ENCODE peak calls at places on chromosomes 11 and 22, in ten cellular contexts. One of them, this sample, is unnamed.

GRCh38 chr11:450809-451451 is 851 bp downstream of the PTDSS2 start:
- DNase-seq in stimulated activated CD8-positive, alpha-beta memory T cell treated with anti-CD3 and anti-CD28 coated beads, Interleukin-7, amount 100 ng/mL, for 1 hour: peak; percentile 58
- DNase-seq in stimulated activated CD4-positive, alpha-beta T cell treated with anti-CD3 and anti-CD28 coated beads, Interleukin-2, amount 100 ng/mL, for 48 hours: peak; percentile 54
- DNase-seq in NCI-H1436: no peak
- DNase-seq in GM23248: peak; percentile 85
- DNase-seq in amniotic stem cell: peak; percentile 12
- DNase-seq in uterus: peak; percentile 55
- DNase-seq in hippocampal formation: peak; percentile 26
- DNase-seq in GM12891: peak; percentile 63
- DNase-seq in NCI-H1105: peak; percentile 60
- DNase-seq in this sample: no peak

GRCh38 chr11:57566564-57567209 is 785 bp downstream of the UBE2L6 start:
- DNase-seq in stimulated activated CD8-positive, alpha-beta memory T cell treated with anti-CD3 and anti-CD28 coated beads, Interleukin-7, amount 100 ng/mL, for 1 hour: no peak
- DNase-seq in stimulated activated CD4-positive, alpha-beta T cell treated with anti-CD3 and anti-CD28 coated beads, Interleukin-2, amount 100 ng/mL, for 48 hours: no peak
- DNase-seq in NCI-H1436: no peak
- DNase-seq in GM23248: peak; percentile 55
- DNase-seq in amniotic stem cell: no peak
- DNase-seq in uterus: no peak
- DNase-seq in hippocampal formation: no peak
- DNase-seq in GM12891: no peak
- DNase-seq in NCI-H1105: no peak
- DNase-seq in this sample: no peak

GRCh38 chr11:125404811-125405481 is 91.1 kb downstream of the FEZ1 start:
- DNase-seq in stimulated activated CD8-positive, alpha-beta memory T cell treated with anti-CD3 and anti-CD28 coated beads, Interleukin-7, amount 100 ng/mL, for 1 hour: peak; percentile 42
- DNase-seq in stimulated activated CD4-positive, alpha-beta T cell treated with anti-CD3 and anti-CD28 coated beads, Interleukin-2, amount 100 ng/mL, for 48 hours: peak; percentile 76
- DNase-seq in NCI-H1436: no peak
- DNase-seq in GM23248: peak; percentile 67
- DNase-seq in amniotic stem cell: peak; percentile 21
- DNase-seq in uterus: peak; percentile 81
- DNase-seq in hippocampal formation: no peak
- DNase-seq in GM12891: peak; percentile 79
- DNase-seq in NCI-H1105: peak; percentile 49
- DNase-seq in this sample: peak; percentile 56

GRCh38 chr11:77557553-77557952 is 32.2 kb upstream of the AQP11 start:
- DNase-seq in stimulated activated CD8-positive, alpha-beta memory T cell treated with anti-CD3 and anti-CD28 coated beads, Interleukin-7, amount 100 ng/mL, for 1 hour: no peak
- DNase-seq in stimulated activated CD4-positive, alpha-beta T cell treated with anti-CD3 and anti-CD28 coated beads, Interleukin-2, amount 100 ng/mL, for 48 hours: no peak
- DNase-seq in NCI-H1436: peak; percentile 9
- DNase-seq in GM23248: peak; percentile 12
- DNase-seq in amniotic stem cell: no peak
- DNase-seq in uterus: no peak
- DNase-seq in hippocampal formation: no peak
- DNase-seq in GM12891: no peak
- DNase-seq in NCI-H1105: peak; percentile 29
- DNase-seq in this sample: no peak

GRCh38 chr11:18394928-18395734 is 768 bp downstream of the LDHA start:
- DNase-seq in stimulated activated CD8-positive, alpha-beta memory T cell treated with anti-CD3 and anti-CD28 coated beads, Interleukin-7, amount 100 ng/mL, for 1 hour: no peak
- DNase-seq in stimulated activated CD4-positive, alpha-beta T cell treated with anti-CD3 and anti-CD28 coated beads, Interleukin-2, amount 100 ng/mL, for 48 hours: peak; percentile 27
- DNase-seq in NCI-H1436: no peak
- DNase-seq in GM23248: peak; percentile 37
- DNase-seq in amniotic stem cell: no peak
- DNase-seq in uterus: peak; percentile 24
- DNase-seq in hippocampal formation: peak; percentile 20
- DNase-seq in GM12891: no peak
- DNase-seq in NCI-H1105: no peak
- DNase-seq in this sample: no peak

GRCh38 chr22:43830931-43831560 is 18.9 kb upstream of the EFCAB6 start:
- DNase-seq in stimulated activated CD8-positive, alpha-beta memory T cell treated with anti-CD3 and anti-CD28 coated beads, Interleukin-7, amount 100 ng/mL, for 1 hour: no peak
- DNase-seq in stimulated activated CD4-positive, alpha-beta T cell treated with anti-CD3 and anti-CD28 coated beads, Interleukin-2, amount 100 ng/mL, for 48 hours: no peak
- DNase-seq in NCI-H1436: no peak
- DNase-seq in GM23248: no peak
- DNase-seq in amniotic stem cell: no peak
- DNase-seq in uterus: no peak
- DNase-seq in hippocampal formation: no peak
- DNase-seq in GM12891: no peak
- DNase-seq in NCI-H1105: no peak
- DNase-seq in this sample: no peak

GRCh38 chr11:129374993-129375721 is 491 bp upstream of the BARX2 start:
- DNase-seq in stimulated activated CD8-positive, alpha-beta memory T cell treated with anti-CD3 and anti-CD28 coated beads, Interleukin-7, amount 100 ng/mL, for 1 hour: no peak
- DNase-seq in stimulated activated CD4-positive, alpha-beta T cell treated with anti-CD3 and anti-CD28 coated beads, Interleukin-2, amount 100 ng/mL, for 48 hours: no peak
- DNase-seq in NCI-H1436: no peak
- DNase-seq in GM23248: peak; percentile 22
- DNase-seq in amniotic stem cell: no peak
- DNase-seq in uterus: no peak
- DNase-seq in hippocampal formation: no peak
- DNase-seq in GM12891: no peak
- DNase-seq in NCI-H1105: no peak
- DNase-seq in this sample: no peak

GRCh38 chr11:34302046-34302921 is 55.5 kb downstream of the ABTB2 start:
- DNase-seq in stimulated activated CD8-positive, alpha-beta memory T cell treated with anti-CD3 and anti-CD28 coated beads, Interleukin-7, amount 100 ng/mL, for 1 hour: no peak
- DNase-seq in stimulated activated CD4-positive, alpha-beta T cell treated with anti-CD3 and anti-CD28 coated beads, Interleukin-2, amount 100 ng/mL, for 48 hours: no peak
- DNase-seq in NCI-H1436: no peak
- DNase-seq in GM23248: peak; percentile 94
- DNase-seq in amniotic stem cell: peak; percentile 73
- DNase-seq in uterus: no peak
- DNase-seq in hippocampal formation: no peak
- DNase-seq in GM12891: no peak
- DNase-seq in NCI-H1105: no peak
- DNase-seq in this sample: peak; percentile 29

GRCh38 chr22:17077255-17077654 is 7.5 kb upstream of the IL17RA start:
- DNase-seq in stimulated activated CD8-positive, alpha-beta memory T cell treated with anti-CD3 and anti-CD28 coated beads, Interleukin-7, amount 100 ng/mL, for 1 hour: no peak
- DNase-seq in stimulated activated CD4-positive, alpha-beta T cell treated with anti-CD3 and anti-CD28 coated beads, Interleukin-2, amount 100 ng/mL, for 48 hours: no peak
- DNase-seq in NCI-H1436: no peak
- DNase-seq in GM23248: peak; percentile 81
- DNase-seq in amniotic stem cell: no peak
- DNase-seq in uterus: no peak
- DNase-seq in hippocampal formation: no peak
- DNase-seq in GM12891: no peak
- DNase-seq in NCI-H1105: no peak
- DNase-seq in this sample: no peak

GRCh38 chr11:130118636-130119387 is 40.8 kb upstream of the ST14 start:
- DNase-seq in stimulated activated CD8-positive, alpha-beta memory T cell treated with anti-CD3 and anti-CD28 coated beads, Interleukin-7, amount 100 ng/mL, for 1 hour: no peak
- DNase-seq in stimulated activated CD4-positive, alpha-beta T cell treated with anti-CD3 and anti-CD28 coated beads, Interleukin-2, amount 100 ng/mL, for 48 hours: no peak
- DNase-seq in NCI-H1436: no peak
- DNase-seq in GM23248: no peak
- DNase-seq in amniotic stem cell: no peak
- DNase-seq in uterus: no peak
- DNase-seq in hippocampal formation: no peak
- DNase-seq in GM12891: no peak
- DNase-seq in NCI-H1105: no peak
- DNase-seq in this sample: no peak

GRCh38 chr22:46628756-46629155 is 8.6 kb downstream of the GRAMD4 start:
- DNase-seq in stimulated activated CD8-positive, alpha-beta memory T cell treated with anti-CD3 and anti-CD28 coated beads, Interleukin-7, amount 100 ng/mL, for 1 hour: no peak
- DNase-seq in stimulated activated CD4-positive, alpha-beta T cell treated with anti-CD3 and anti-CD28 coated beads, Interleukin-2, amount 100 ng/mL, for 48 hours: no peak
- DNase-seq in NCI-H1436: no peak
- DNase-seq in GM23248: no peak
- DNase-seq in amniotic stem cell: no peak
- DNase-seq in uterus: no peak
- DNase-seq in hippocampal formation: no peak
- DNase-seq in GM12891: no peak
- DNase-seq in NCI-H1105: no peak
- DNase-seq in this sample: no peak

GRCh38 chr22:32801436-32802290 is at the start of gene TIMP3:
- DNase-seq in stimulated activated CD8-positive, alpha-beta memory T cell treated with anti-CD3 and anti-CD28 coated beads, Interleukin-7, amount 100 ng/mL, for 1 hour: no peak
- DNase-seq in stimulated activated CD4-positive, alpha-beta T cell treated with anti-CD3 and anti-CD28 coated beads, Interleukin-2, amount 100 ng/mL, for 48 hours: no peak
- DNase-seq in NCI-H1436: peak; percentile 17
- DNase-seq in GM23248: peak; percentile 93
- DNase-seq in amniotic stem cell: peak; percentile 64
- DNase-seq in uterus: peak; percentile 94
- DNase-seq in hippocampal formation: peak; percentile 14
- DNase-seq in GM12891: no peak
- DNase-seq in NCI-H1105: peak; percentile 42
- DNase-seq in this sample: no peak

GRCh38 chr22:48925450-48925849 is 902.2 kb downstream of the BRD1 start:
- DNase-seq in stimulated activated CD8-positive, alpha-beta memory T cell treated with anti-CD3 and anti-CD28 coated beads, Interleukin-7, amount 100 ng/mL, for 1 hour: no peak
- DNase-seq in stimulated activated CD4-positive, alpha-beta T cell treated with anti-CD3 and anti-CD28 coated beads, Interleukin-2, amount 100 ng/mL, for 48 hours: no peak
- DNase-seq in NCI-H1436: no peak
- DNase-seq in GM23248: no peak
- DNase-seq in amniotic stem cell: no peak
- DNase-seq in uterus: no peak
- DNase-seq in hippocampal formation: no peak
- DNase-seq in GM12891: no peak
- DNase-seq in NCI-H1105: no peak
- DNase-seq in this sample: no peak

GRCh38 chr11:109329716-109330115 is 92.3 kb upstream of the C11orf87 start:
- DNase-seq in stimulated activated CD8-positive, alpha-beta memory T cell treated with anti-CD3 and anti-CD28 coated beads, Interleukin-7, amount 100 ng/mL, for 1 hour: no peak
- DNase-seq in stimulated activated CD4-positive, alpha-beta T cell treated with anti-CD3 and anti-CD28 coated beads, Interleukin-2, amount 100 ng/mL, for 48 hours: no peak
- DNase-seq in NCI-H1436: no peak
- DNase-seq in GM23248: no peak
- DNase-seq in amniotic stem cell: no peak
- DNase-seq in uterus: no peak
- DNase-seq in hippocampal formation: no peak
- DNase-seq in GM12891: no peak
- DNase-seq in NCI-H1105: no peak
- DNase-seq in this sample: no peak

GRCh38 chr22:49789289-49790141 is 38.2 kb downstream of the BRD1 start:
- DNase-seq in stimulated activated CD8-positive, alpha-beta memory T cell treated with anti-CD3 and anti-CD28 coated beads, Interleukin-7, amount 100 ng/mL, for 1 hour: no peak
- DNase-seq in stimulated activated CD4-positive, alpha-beta T cell treated with anti-CD3 and anti-CD28 coated beads, Interleukin-2, amount 100 ng/mL, for 48 hours: peak; percentile 19
- DNase-seq in NCI-H1436: no peak
- DNase-seq in GM23248: peak; percentile 67
- DNase-seq in amniotic stem cell: no peak
- DNase-seq in uterus: peak; percentile 41
- DNase-seq in hippocampal formation: no peak
- DNase-seq in GM12891: no peak
- DNase-seq in NCI-H1105: no peak
- DNase-seq in this sample: no peak

GRCh38 chr22:27581688-27582087 is 219.9 kb downstream of the MN1 start:
- DNase-seq in stimulated activated CD8-positive, alpha-beta memory T cell treated with anti-CD3 and anti-CD28 coated beads, Interleukin-7, amount 100 ng/mL, for 1 hour: no peak
- DNase-seq in stimulated activated CD4-positive, alpha-beta T cell treated with anti-CD3 and anti-CD28 coated beads, Interleukin-2, amount 100 ng/mL, for 48 hours: no peak
- DNase-seq in NCI-H1436: no peak
- DNase-seq in GM23248: peak; percentile 69
- DNase-seq in amniotic stem cell: no peak
- DNase-seq in uterus: peak; percentile 87
- DNase-seq in hippocampal formation: peak; percentile 48
- DNase-seq in GM12891: no peak
- DNase-seq in NCI-H1105: no peak
- DNase-seq in this sample: no peak

GRCh38 chr11:75823415-75823814 is 8.4 kb downstream of the UVRAG start:
- DNase-seq in stimulated activated CD8-positive, alpha-beta memory T cell treated with anti-CD3 and anti-CD28 coated beads, Interleukin-7, amount 100 ng/mL, for 1 hour: no peak
- DNase-seq in stimulated activated CD4-positive, alpha-beta T cell treated with anti-CD3 and anti-CD28 coated beads, Interleukin-2, amount 100 ng/mL, for 48 hours: no peak
- DNase-seq in NCI-H1436: no peak
- DNase-seq in GM23248: no peak
- DNase-seq in amniotic stem cell: no peak
- DNase-seq in uterus: no peak
- DNase-seq in hippocampal formation: no peak
- DNase-seq in GM12891: no peak
- DNase-seq in NCI-H1105: no peak
- DNase-seq in this sample: no peak

GRCh38 chr22:28560005-28560742 is 119.5 kb downstream of the TTC28 start:
- DNase-seq in stimulated activated CD8-positive, alpha-beta memory T cell treated with anti-CD3 and anti-CD28 coated beads, Interleukin-7, amount 100 ng/mL, for 1 hour: no peak
- DNase-seq in stimulated activated CD4-positive, alpha-beta T cell treated with anti-CD3 and anti-CD28 coated beads, Interleukin-2, amount 100 ng/mL, for 48 hours: no peak
- DNase-seq in NCI-H1436: no peak
- DNase-seq in GM23248: peak; percentile 68
- DNase-seq in amniotic stem cell: no peak
- DNase-seq in uterus: no peak
- DNase-seq in hippocampal formation: no peak
- DNase-seq in GM12891: no peak
- DNase-seq in NCI-H1105: no peak
- DNase-seq in this sample: no peak

GRCh38 chr22:33985506-33985905 is 65.2 kb upstream of the LARGE1 start:
- DNase-seq in stimulated activated CD8-positive, alpha-beta memory T cell treated with anti-CD3 and anti-CD28 coated beads, Interleukin-7, amount 100 ng/mL, for 1 hour: no peak
- DNase-seq in stimulated activated CD4-positive, alpha-beta T cell treated with anti-CD3 and anti-CD28 coated beads, Interleukin-2, amount 100 ng/mL, for 48 hours: no peak
- DNase-seq in NCI-H1436: no peak
- DNase-seq in GM23248: no peak
- DNase-seq in amniotic stem cell: no peak
- DNase-seq in uterus: no peak
- DNase-seq in hippocampal formation: no peak
- DNase-seq in GM12891: no peak
- DNase-seq in NCI-H1105: no peak
- DNase-seq in this sample: no peak

GRCh38 chr11:33706546-33706945 is 5.9 kb upstream of the C11orf91 start:
- DNase-seq in stimulated activated CD8-positive, alpha-beta memory T cell treated with anti-CD3 and anti-CD28 coated beads, Interleukin-7, amount 100 ng/mL, for 1 hour: no peak
- DNase-seq in stimulated activated CD4-positive, alpha-beta T cell treated with anti-CD3 and anti-CD28 coated beads, Interleukin-2, amount 100 ng/mL, for 48 hours: no peak
- DNase-seq in NCI-H1436: no peak
- DNase-seq in GM23248: no peak
- DNase-seq in amniotic stem cell: no peak
- DNase-seq in uterus: no peak
- DNase-seq in hippocampal formation: no peak
- DNase-seq in GM12891: no peak
- DNase-seq in NCI-H1105: no peak
- DNase-seq in this sample: no peak

GRCh38 chr11:16346975-16347374 is 9.4 kb downstream of the SOX6 start:
- DNase-seq in stimulated activated CD8-positive, alpha-beta memory T cell treated with anti-CD3 and anti-CD28 coated beads, Interleukin-7, amount 100 ng/mL, for 1 hour: no peak
- DNase-seq in stimulated activated CD4-positive, alpha-beta T cell treated with anti-CD3 and anti-CD28 coated beads, Interleukin-2, amount 100 ng/mL, for 48 hours: no peak
- DNase-seq in NCI-H1436: no peak
- DNase-seq in GM23248: no peak
- DNase-seq in amniotic stem cell: peak; percentile 34
- DNase-seq in uterus: no peak
- DNase-seq in hippocampal formation: no peak
- DNase-seq in GM12891: no peak
- DNase-seq in NCI-H1105: peak; percentile 57
- DNase-seq in this sample: no peak

GRCh38 chr11:100612766-100613165 is 74.3 kb upstream of the ARHGAP42 start:
- DNase-seq in stimulated activated CD8-positive, alpha-beta memory T cell treated with anti-CD3 and anti-CD28 coated beads, Interleukin-7, amount 100 ng/mL, for 1 hour: no peak
- DNase-seq in stimulated activated CD4-positive, alpha-beta T cell treated with anti-CD3 and anti-CD28 coated beads, Interleukin-2, amount 100 ng/mL, for 48 hours: no peak
- DNase-seq in NCI-H1436: no peak
- DNase-seq in GM23248: no peak
- DNase-seq in amniotic stem cell: no peak
- DNase-seq in uterus: no peak
- DNase-seq in hippocampal formation: peak; percentile 26
- DNase-seq in GM12891: peak; percentile 1
- DNase-seq in NCI-H1105: no peak
- DNase-seq in this sample: no peak

GRCh38 chr11:108906329-108906728 is 241.5 kb downstream of the DDX10 start:
- DNase-seq in stimulated activated CD8-positive, alpha-beta memory T cell treated with anti-CD3 and anti-CD28 coated beads, Interleukin-7, amount 100 ng/mL, for 1 hour: no peak
- DNase-seq in stimulated activated CD4-positive, alpha-beta T cell treated with anti-CD3 and anti-CD28 coated beads, Interleukin-2, amount 100 ng/mL, for 48 hours: no peak
- DNase-seq in NCI-H1436: no peak
- DNase-seq in GM23248: peak; percentile 61
- DNase-seq in amniotic stem cell: no peak
- DNase-seq in uterus: no peak
- DNase-seq in hippocampal formation: no peak
- DNase-seq in GM12891: no peak
- DNase-seq in NCI-H1105: no peak
- DNase-seq in this sample: no peak

GRCh38 chr22:29799217-29799680 is 32.1 kb downstream of the UQCR10 start:
- DNase-seq in stimulated activated CD8-positive, alpha-beta memory T cell treated with anti-CD3 and anti-CD28 coated beads, Interleukin-7, amount 100 ng/mL, for 1 hour: no peak
- DNase-seq in stimulated activated CD4-positive, alpha-beta T cell treated with anti-CD3 and anti-CD28 coated beads, Interleukin-2, amount 100 ng/mL, for 48 hours: no peak
- DNase-seq in NCI-H1436: no peak
- DNase-seq in GM23248: peak; percentile 98
- DNase-seq in amniotic stem cell: peak; percentile 54
- DNase-seq in uterus: peak; percentile 83
- DNase-seq in hippocampal formation: peak; percentile 63
- DNase-seq in GM12891: no peak
- DNase-seq in NCI-H1105: no peak
- DNase-seq in this sample: no peak

GRCh38 chr11:70751142-70751734 is 352.9 kb downstream of the CTTN start:
- DNase-seq in stimulated activated CD8-positive, alpha-beta memory T cell treated with anti-CD3 and anti-CD28 coated beads, Interleukin-7, amount 100 ng/mL, for 1 hour: no peak
- DNase-seq in stimulated activated CD4-positive, alpha-beta T cell treated with anti-CD3 and anti-CD28 coated beads, Interleukin-2, amount 100 ng/mL, for 48 hours: no peak
- DNase-seq in NCI-H1436: no peak
- DNase-seq in GM23248: peak; percentile 7
- DNase-seq in amniotic stem cell: no peak
- DNase-seq in uterus: no peak
- DNase-seq in hippocampal formation: no peak
- DNase-seq in GM12891: no peak
- DNase-seq in NCI-H1105: no peak
- DNase-seq in this sample: no peak

GRCh38 chr11:27353593-27354358 is 9.2 kb downstream of the CCDC34 start:
- DNase-seq in stimulated activated CD8-positive, alpha-beta memory T cell treated with anti-CD3 and anti-CD28 coated beads, Interleukin-7, amount 100 ng/mL, for 1 hour: no peak
- DNase-seq in stimulated activated CD4-positive, alpha-beta T cell treated with anti-CD3 and anti-CD28 coated beads, Interleukin-2, amount 100 ng/mL, for 48 hours: no peak
- DNase-seq in NCI-H1436: no peak
- DNase-seq in GM23248: peak; percentile 83
- DNase-seq in amniotic stem cell: no peak
- DNase-seq in uterus: no peak
- DNase-seq in hippocampal formation: no peak
- DNase-seq in GM12891: no peak
- DNase-seq in NCI-H1105: no peak
- DNase-seq in this sample: no peak

GRCh38 chr11:123061403-123062157 is at the start of gene HSPA8:
- DNase-seq in stimulated activated CD8-positive, alpha-beta memory T cell treated with anti-CD3 and anti-CD28 coated beads, Interleukin-7, amount 100 ng/mL, for 1 hour: peak; percentile 32
- DNase-seq in stimulated activated CD4-positive, alpha-beta T cell treated with anti-CD3 and anti-CD28 coated beads, Interleukin-2, amount 100 ng/mL, for 48 hours: peak; percentile 58
- DNase-seq in NCI-H1436: peak; percentile 72
- DNase-seq in GM23248: peak; percentile 86
- DNase-seq in amniotic stem cell: peak; percentile 53
- DNase-seq in uterus: peak; percentile 65
- DNase-seq in hippocampal formation: no peak
- DNase-seq in GM12891: no peak
- DNase-seq in NCI-H1105: peak; percentile 80
- DNase-seq in this sample: no peak

GRCh38 chr22:43946391-43946680 is 8.9 kb upstream of the SAMM50 start:
- DNase-seq in stimulated activated CD8-positive, alpha-beta memory T cell treated with anti-CD3 and anti-CD28 coated beads, Interleukin-7, amount 100 ng/mL, for 1 hour: no peak
- DNase-seq in stimulated activated CD4-positive, alpha-beta T cell treated with anti-CD3 and anti-CD28 coated beads, Interleukin-2, amount 100 ng/mL, for 48 hours: no peak
- DNase-seq in NCI-H1436: no peak
- DNase-seq in GM23248: peak; percentile 28
- DNase-seq in amniotic stem cell: no peak
- DNase-seq in uterus: no peak
- DNase-seq in hippocampal formation: no peak
- DNase-seq in GM12891: no peak
- DNase-seq in NCI-H1105: no peak
- DNase-seq in this sample: no peak

This sample was measured in GM18507.